ENCODE peak calls at places on chromosomes 7 and 10, in four cellular contexts. M, Y, F and W are unnamed samples.

GRCh38 chr10:29499993-29500537 is 134.7 kb downstream of the SVIL start:
- DNase-seq in M (no peak), Y (no peak), F (no peak), W (no peak)

GRCh38 chr7:151888079-151888673 is 11.3 kb upstream of the PRKAG2 start:
- DNase-seq in M (no peak), Y (no peak), F (no peak), W (no peak)

GRCh38 chr7:20307119-20307518 is 23.6 kb upstream of the ITGB8 start:
- DNase-seq in M (no peak), Y (no peak), F (no peak), W (no peak)

GRCh38 chr10:62083413-62083794 is 181.9 kb downstream of the ARID5B start:
- DNase-seq in M (no peak), Y (peak), F (peak), W (no peak)

GRCh38 chr10:113562108-113562507 is 9.3 kb downstream of the HABP2 start:
- DNase-seq in M (no peak), Y (no peak), F (no peak), W (no peak)

GRCh38 chr10:909831-910230 is 21.7 kb downstream of the LARP4B start:
- DNase-seq in M (no peak), Y (no peak), F (no peak), W (no peak)

GRCh38 chr7:100366411-100367250 is 6.7 kb upstream of the PILRA start:
- DNase-seq in M (no peak), Y (no peak), F (no peak), W (no peak)

GRCh38 chr10:118674226-118674919 is 78.9 kb upstream of the PRLHR start:
- DNase-seq in M (no peak), Y (no peak), F (no peak), W (no peak)

GRCh38 chr7:41886257-41886905 is 183.5 kb upstream of the INHBA start:
- DNase-seq in M (peak), Y (no peak), F (no peak), W (no peak)

GRCh38 chr7:129494041-129494440 is 8.3 kb upstream of the SMKR1 start:
- DNase-seq in M (no peak), Y (peak), F (no peak), W (no peak)

GRCh38 chr10:12500406-12501303 is 151.3 kb downstream of the CAMK1D start:
- DNase-seq in M (peak), Y (no peak), F (no peak), W (no peak)

GRCh38 chr10:52883996-52884871 is 111.7 kb upstream of the MBL2 start:
- DNase-seq in M (no peak), Y (no peak), F (no peak), W (no peak)

GRCh38 chr10:48681749-48682148 is 2.9 kb upstream of the WDFY4 start:
- DNase-seq in M (no peak), Y (no peak), F (no peak), W (no peak)

GRCh38 chr10:29210469-29210868 is 78.4 kb upstream of the LYZL1 start:
- DNase-seq in M (no peak), Y (no peak), F (no peak), W (no peak)

GRCh38 chr10:74934100-74934812 is 107.9 kb downstream of the KAT6B start:
- DNase-seq in M (no peak), Y (no peak), F (no peak), W (no peak)

GRCh38 chr10:90787906-90788491 is 69.8 kb downstream of the HTR7 start:
- DNase-seq in M (no peak), Y (peak), F (no peak), W (peak)

GRCh38 chr7:131897016-131897789 is 340.8 kb upstream of the PODXL start:
- DNase-seq in M (no peak), Y (no peak), F (no peak), W (no peak)

GRCh38 chr7:82665966-82666507 is 222.5 kb upstream of the CACNA2D1 start:
- DNase-seq in M (no peak), Y (no peak), F (no peak), W (no peak)

GRCh38 chr7:18993933-18994668 is 123.3 kb downstream of the TWIST1 start:
- DNase-seq in M (no peak), Y (no peak), F (no peak), W (no peak)

GRCh38 chr10:4982764-4983226 is 19.6 kb downstream of the AKR1C1 start:
- DNase-seq in M (no peak), Y (no peak), F (no peak), W (no peak)

GRCh38 chr10:115094605-115095004 is 1.4 kb downstream of the ATRNL1 start:
- DNase-seq in M (no peak), Y (no peak), F (no peak), W (no peak)

GRCh38 chr10:115092555-115093285 is 445 bp upstream of the ATRNL1 start:
- DNase-seq in M (peak), Y (peak), F (peak), W (peak)

GRCh38 chr10:115093286-115093775 is at the start of gene ATRNL1:
- DNase-seq in M (peak), Y (no peak), F (peak), W (no peak)

GRCh38 chr10:115092258-115092554 is 959 bp upstream of the ATRNL1 start:
- DNase-seq in M (no peak), Y (no peak), F (no peak), W (no peak)

DNA sequence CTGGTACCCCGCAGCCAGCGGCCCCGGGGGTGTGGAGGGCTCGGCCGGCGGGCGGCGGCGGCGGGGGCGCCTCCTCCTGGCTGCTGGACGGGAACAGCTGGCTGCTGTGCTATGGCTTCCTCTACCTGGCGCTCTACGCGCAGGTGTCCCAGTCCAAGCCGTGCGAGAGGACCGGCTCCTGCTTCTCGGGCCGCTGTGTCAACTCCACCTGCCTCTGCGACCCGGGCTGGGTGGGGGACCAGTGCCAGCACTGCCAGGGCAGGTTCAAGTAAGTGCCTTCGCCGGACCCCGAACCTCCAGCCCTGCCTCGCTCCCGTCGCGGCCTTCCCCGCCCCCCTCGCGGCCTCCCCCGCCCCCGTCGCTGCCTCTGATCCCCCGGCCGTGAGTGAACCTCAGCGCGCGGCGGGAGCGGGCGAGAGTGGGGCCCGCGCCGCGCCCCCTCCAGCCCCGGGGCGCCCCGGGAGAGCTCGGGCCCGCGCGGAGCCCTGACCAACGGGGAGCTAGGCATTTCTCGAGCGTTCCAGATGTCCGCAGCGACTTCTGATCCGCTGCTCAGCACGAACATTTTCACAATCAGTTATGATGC is 704 bp downstream of the ATRNL1 start:
- DNase-seq in M (no peak), Y (peak), F (no peak), W (peak)
- H3K4me3 ChIP-seq in M (peak), Y (peak), F (no peak), W (no peak)

GRCh38 chr10:32072025-32072787 is 16.0 kb upstream of the KIF5B start:
- DNase-seq in M (no peak), Y (no peak), F (no peak), W (no peak)
- H3K4me3 ChIP-seq in M (no peak), Y (no peak), F (no peak), W (no peak)

GRCh38 chr10:73647211-73647874 is 6.1 kb upstream of the MYOZ1 start:
- DNase-seq in M (peak), Y (peak), F (no peak), W (no peak)

GRCh38 chr10:73648975-73649829 is 6.6 kb downstream of the SYNPO2L start:
- DNase-seq in M (no peak), Y (no peak), F (no peak), W (no peak)

GRCh38 chr10:73647875-73648228 is 6.6 kb upstream of the MYOZ1 start:
- DNase-seq in M (no peak), Y (no peak), F (no peak), W (no peak)

GRCh38 chr10:73646598-73647041 is 5.3 kb upstream of the MYOZ1 start:
- DNase-seq in M (no peak), Y (no peak), F (no peak), W (no peak)

DNA sequence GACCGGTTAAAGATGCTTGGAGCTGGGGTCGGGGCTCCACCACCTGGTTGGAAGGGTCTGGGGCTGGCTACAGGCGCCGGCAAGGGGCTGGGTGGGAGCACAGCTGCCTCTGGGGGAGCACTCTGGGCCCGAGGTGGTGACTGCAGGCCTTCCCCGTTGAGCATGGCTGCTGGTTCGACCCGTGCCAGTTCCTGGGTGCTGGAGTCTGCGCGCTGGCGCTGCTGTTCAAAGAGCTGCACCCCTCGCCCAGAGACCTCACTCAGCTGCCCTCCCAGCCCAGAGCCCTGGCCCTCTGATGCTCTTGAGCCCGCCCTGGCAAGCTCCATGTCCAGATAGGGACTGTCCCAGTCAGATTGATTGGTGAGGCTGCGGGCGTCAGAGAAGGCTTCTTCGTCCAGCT is 7.0 kb upstream of the MYOZ1 start:
- DNase-seq in M (no peak), Y (no peak), F (no peak), W (no peak)
- H3K4me3 ChIP-seq in M (peak), Y (no peak), F (no peak), W (no peak)

GRCh38 chr7:80643336-80643925 is 5.0 kb downstream of the CD36 start:
- DNase-seq in M (no peak), Y (no peak), F (no peak), W (no peak)
- H3K4me3 ChIP-seq in M (no peak), Y (no peak), F (no peak), W (no peak)

GRCh38 chr10:104328916-104329710 is 9.2 kb downstream of the ITPRIP start:
- DNase-seq in M (peak), Y (peak), F (peak), W (peak)
- H3K4me3 ChIP-seq in M (peak), Y (peak), F (peak), W (peak)

GRCh38 chr7:149415391-149416068 is 45.3 kb downstream of the ZNF777 start:
- DNase-seq in M (no peak), Y (peak), F (no peak), W (no peak)
- H3K4me3 ChIP-seq in M (peak), Y (no peak), F (no peak), W (no peak)